ENCODE peak calls at places on chromosomes 1 and 21, in four cellular contexts. D is activated T-helper 2 cell treated with anti-CD3 and anti-CD28 coated beads, Interferon-gamma antibody, Interleukin-2, Interleukin-4, amounts not matched to agents 10 μg/mL and 5 μg/mL and 100 μg/mL, durations not matched to agents 14 hours and 24 hours and 36 hours; W is heart left ventricle; K is transverse colon. X is an unnamed sample.

GRCh38 chr1:226800763-226801380 is 61.8 kb upstream of the ITPKB start:
- DNase-seq in D (no peak), W (no peak), K (no peak), X (no peak)

GRCh38 chr1:56531624-56532358 is 47.6 kb downstream of the PLPP3 start:
- DNase-seq in W (no peak), D (no peak), K (no peak), X (no peak)

GRCh38 chr1:214943054-214943453 is 139.5 kb upstream of the KCNK2 start:
- DNase-seq in W (no peak), K (no peak), D (no peak), X (no peak)

GRCh38 chr1:168135982-168136708 is 585 bp downstream of the GPR161 start:
- DNase-seq in W (peak; percentile 40), K (peak; percentile 62), D (no peak), X (peak; percentile 69)

GRCh38 chr21:14773777-14774345 is 227.7 kb upstream of the SAMSN1 start:
- DNase-seq in W (peak; percentile 34), D (peak; percentile 37), K (peak; percentile 83), X (peak; percentile 35)

GRCh38 chr1:19028110-19028509 is 71.6 kb upstream of the IFFO2 start:
- DNase-seq in D (no peak), W (no peak), K (no peak), X (no peak)

GRCh38 chr1:54582566-54583306 is 34.7 kb downstream of the ACOT11 start:
- DNase-seq in W (peak; percentile 68), K (no peak), D (no peak), X (no peak)

GRCh38 chr1:151579436-151580225 is 32.2 kb upstream of the SNX27 start:
- DNase-seq in K (no peak), D (no peak), W (no peak), X (no peak)

GRCh38 chr1:10626011-10626731 is 151.4 kb downstream of the PEX14 start:
- DNase-seq in W (no peak), D (no peak), K (no peak), X (no peak)

GRCh38 chr1:202599669-202600431 is 110.4 kb downstream of the SYT2 start:
- DNase-seq in K (peak; percentile 53), D (no peak), W (peak; percentile 56), X (peak; percentile 83)

GRCh38 chr1:38114231-38114630 is 67.6 kb upstream of the POU3F1 start:
- DNase-seq in W (no peak), K (no peak), D (no peak), X (no peak)

GRCh38 chr21:33948096-33948950 is 32.7 kb upstream of the ATP5PO start:
- DNase-seq in D (peak; percentile 87), K (peak; percentile 77), W (peak; percentile 63), X (peak; percentile 84)